ENCODE peak calls at places on chromosome 16, in five cellular contexts. E, H, P, K and Y are unnamed samples.
A peak's percentile ranks its signal among the peaks of the same experiment; 100 is the strongest.

GRCh38 chr16:66194866-66195265 is 171.6 kb upstream of the CDH5 start:
- DNase-seq in P (no peak), K (no peak), E (no peak), H (no peak), Y (no peak)

GRCh38 chr16:74275031-74275636 is 21.5 kb upstream of the PSMD7 start:
- DNase-seq in P (peak; percentile 36), E (peak; percentile 36), H (peak; percentile 46), K (no peak), Y (no peak)

GRCh38 chr16:75948886-75949285 is 222.6 kb upstream of the CPHXL start:
- DNase-seq in K (no peak), H (no peak), E (no peak), P (no peak), Y (no peak)

GRCh38 chr16:66326995-66327513 is 39.4 kb upstream of the CDH5 start:
- DNase-seq in P (peak; percentile 68), E (no peak), K (peak; percentile 74), H (no peak), Y (no peak)

GRCh38 chr16:68470461-68471150 is 22.3 kb upstream of the SMPD3 start:
- DNase-seq in E (no peak), H (no peak), P (no peak), K (no peak), Y (peak; percentile 94)

GRCh38 chr16:88382491-88383400 is at the start of gene ZNF469:
- DNase-seq in P (no peak), H (peak; percentile 89), E (peak; percentile 62), K (no peak), Y (no peak)

GRCh38 chr16:11238272-11239202 is 17.5 kb downstream of the SOCS1 start:
- DNase-seq in P (peak; percentile 99), H (no peak), K (no peak), E (no peak), Y (no peak)

GRCh38 chr16:90008708-90009145 is 10.5 kb downstream of the DBNDD1 start:
- DNase-seq in K (no peak), E (no peak), P (no peak), H (no peak), Y (no peak)

GRCh38 chr16:51556694-51557327 is 405.7 kb upstream of the SALL1 start:
- DNase-seq in H (no peak), K (no peak), E (peak; percentile 53), P (no peak), Y (no peak)

GRCh38 chr16:85422374-85423185 is 190.5 kb upstream of the GSE1 start:
- DNase-seq in H (no peak), P (no peak), E (no peak), K (peak; percentile 92), Y (no peak)

GRCh38 chr16:84826558-84826941 is 6.8 kb downstream of the CRISPLD2 start:
- DNase-seq in E (no peak), K (no peak), H (peak; percentile 73), P (no peak), Y (no peak)

GRCh38 chr16:52812945-52813556 is 239.6 kb downstream of the CHD9NB start:
- DNase-seq in H (no peak), K (peak; percentile 84), E (no peak), P (no peak), Y (no peak)

GRCh38 chr16:87828071-87828971 is 41.0 kb downstream of the SLC7A5 start:
- DNase-seq in H (no peak), E (no peak), P (no peak), K (no peak), Y (no peak)

GRCh38 chr16:53089434-53090270 is 34.9 kb downstream of the CHD9 start:
- DNase-seq in P (no peak), K (peak; percentile 21), H (no peak), E (no peak), Y (no peak)

GRCh38 chr16:1065466-1066128 is 7.0 kb upstream of the SSTR5 start:
- DNase-seq in P (no peak), K (no peak), H (no peak), E (no peak), Y (no peak)

GRCh38 chr16:7086842-7087616 is 245.6 kb upstream of the RBFOX1 start:
- DNase-seq in E (peak; percentile 26), P (peak; percentile 14), H (peak; percentile 55), K (peak; percentile 33), Y (no peak)

GRCh38 chr16:85306071-85306792 is 194.0 kb upstream of the CIBAR2 start:
- DNase-seq in H (no peak), K (peak; percentile 84), P (peak; percentile 85), E (no peak), Y (peak; percentile 30)

GRCh38 chr16:30350134-30350871 is 4.8 kb downstream of the CD2BP2 start:
- DNase-seq in H (no peak), E (no peak), K (no peak), P (no peak), Y (peak; percentile 89)
- TF ChIP-seq FOXM1 in H (no peak), E (no peak), K (no peak), P (no peak), Y (peak; percentile 87)

DNA sequence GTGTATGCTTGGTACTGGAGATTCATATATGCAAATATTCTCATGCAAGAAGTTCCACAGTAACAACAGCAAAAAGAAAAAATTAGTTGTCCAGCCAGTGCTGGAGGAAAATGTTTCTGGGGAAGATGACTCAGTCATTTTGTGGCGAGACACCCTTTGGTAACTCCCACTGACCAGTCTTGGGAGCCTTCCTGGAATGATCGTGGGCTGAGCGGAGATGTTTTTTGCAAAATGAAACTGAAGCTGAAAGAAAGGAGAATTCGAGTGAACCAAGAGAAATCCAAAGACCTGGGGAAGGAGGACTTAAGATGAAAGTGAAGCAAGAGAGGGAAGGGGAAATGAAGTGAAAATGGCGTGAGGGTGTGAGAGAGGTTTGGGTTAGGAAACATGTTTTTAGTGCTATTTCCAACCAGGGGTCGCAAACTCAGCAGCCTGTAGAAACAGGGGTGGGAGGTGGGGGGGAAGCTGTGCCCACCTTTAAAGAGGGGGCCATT is 5.2 kb downstream of the ITPRIPL2 start:
- DNase-seq in E (no peak), H (no peak), K (no peak), P (peak; percentile 83), Y (no peak)
- TF ChIP-seq FOXM1 in E (no peak), H (no peak), K (no peak), P (no peak), Y (no peak)

GRCh38 chr16:2337431-2338296 is 2.9 kb downstream of the ABCA3 start:
- DNase-seq in K (no peak), P (no peak), H (no peak), E (no peak), Y (no peak)

GRCh38 chr16:2341456-2342447 is 1.2 kb upstream of the ABCA3 start:
- DNase-seq in P (no peak), H (no peak), E (no peak), K (no peak), Y (no peak)

GRCh38 chr16:2343211-2343610 is 2.7 kb upstream of the ABCA3 start:
- DNase-seq in E (no peak), P (no peak), K (no peak), H (no peak), Y (no peak)

GRCh38 chr16:2340564-2341455 is at the start of gene ABCA3:
- DNase-seq in P (peak; percentile 99), E (peak; percentile 100), H (peak; percentile 100), K (peak; percentile 84), Y (peak; percentile 79)

GRCh38 chr16:2339521-2340484 is 725 bp downstream of the ABCA3 start:
- DNase-seq in P (peak; percentile 66), K (peak; percentile 15), H (peak; percentile 83), E (peak; percentile 57), Y (no peak)
- TF ChIP-seq FOXM1 in P (peak; percentile 79), K (no peak), H (no peak), E (no peak), Y (no peak)

GRCh38 chr16:82629441-82630027 is 2.8 kb downstream of the CDH13 start:
- DNase-seq in K (no peak), E (no peak), H (no peak), P (no peak), Y (no peak)
- TF ChIP-seq FOXM1 in K (no peak), E (no peak), H (no peak), P (no peak), Y (no peak)

GRCh38 chr16:77888786-77889185 is 100.4 kb downstream of the VAT1L start:
- DNase-seq in P (no peak), E (no peak), K (no peak), H (no peak), Y (no peak)

GRCh38 chr16:77882359-77882758 is 94.0 kb downstream of the VAT1L start:
- DNase-seq in K (no peak), H (peak; percentile 27), P (no peak), E (no peak), Y (no peak)

GRCh38 chr16:77890075-77890474 is 101.7 kb downstream of the VAT1L start:
- DNase-seq in H (no peak), E (no peak), K (no peak), P (no peak), Y (no peak)

GRCh38 chr16:77881355-77882003 is 93.1 kb downstream of the VAT1L start:
- DNase-seq in H (no peak), E (no peak), K (no peak), P (no peak), Y (no peak)

GRCh38 chr16:77885596-77886295 is 97.4 kb downstream of the VAT1L start:
- DNase-seq in K (no peak), H (no peak), E (no peak), P (no peak), Y (no peak)
- TF ChIP-seq FOXM1 in K (no peak), H (no peak), E (no peak), P (no peak), Y (no peak)

GRCh38 chr16:79375351-79375750 is 225.2 kb downstream of the MAF start:
- DNase-seq in K (no peak), E (no peak), P (no peak), H (no peak), Y (no peak)
- TF ChIP-seq FOXM1 in K (no peak), E (no peak), P (no peak), H (no peak), Y (no peak)